ENCODE peak calls at places on chromosomes 1 and 21, in nine cellular contexts. Y is esophagus squamous epithelium; W is CD8-positive, alpha-beta T cell; K is left ventricle myocardium inferior; H is Caco-2; O is upper lobe of right lung; D is GM23338; V is BE2C; N is fibroblast of lung. U is an unnamed sample. For H3K4me1, the result is how much of the 10 kb centered on the place peaks cover.

GRCh38 chr1:205493241-205494085 is 11.0 kb upstream of the CDK18 start:
- DNase-seq in Y (no peak), W (no peak), K (no peak), H (no peak), O (no peak), D (no peak), V (peak), N (peak), U (peak)

GRCh38 chr1:4745560-4745959 is 91.2 kb downstream of the AJAP1 start:
- DNase-seq in Y (no peak), W (no peak), K (no peak), H (peak), O (no peak), D (no peak), V (no peak), N (no peak), U (no peak)

GRCh38 chr1:10031461-10031860 is 1.3 kb upstream of the UBE4B start:
- DNase-seq in Y (no peak), W (no peak), K (no peak), H (peak), O (no peak), D (no peak), V (no peak), N (no peak), U (no peak)

GRCh38 chr1:51175278-51175677 is 60.8 kb upstream of the RNF11 start:
- DNase-seq in Y (no peak), W (no peak), K (no peak), H (no peak), O (no peak), D (no peak), V (no peak), N (no peak), U (no peak)

GRCh38 chr1:71964188-71964587 is 318.2 kb downstream of the NEGR1 start:
- DNase-seq in Y (no peak), W (no peak), K (no peak), H (peak), O (no peak), D (peak), V (no peak), N (no peak), U (no peak)

GRCh38 chr1:20187103-20187812 is 940 bp upstream of the PLA2G2C start:
- DNase-seq in Y (no peak), W (no peak), K (no peak), H (no peak), O (no peak), D (peak), V (no peak), N (no peak), U (no peak)

GRCh38 chr1:94120983-94121382 is at the start of gene ABCA4:
- DNase-seq in Y (no peak), W (no peak), K (no peak), H (no peak), O (no peak), D (no peak), V (no peak), N (no peak), U (no peak)

GRCh38 chr1:93694039-93694438 is 12.4 kb upstream of the BCAR3 start:
- DNase-seq in Y (no peak), W (no peak), K (no peak), H (no peak), O (peak), D (no peak), V (no peak), N (no peak), U (peak)

GRCh38 chr1:116092752-116093489 is 18.3 kb upstream of the MAB21L3 start:
- DNase-seq in Y (no peak), W (no peak), K (no peak), H (no peak), O (no peak), D (no peak), V (no peak), N (no peak), U (no peak)

GRCh38 chr1:36276688-36277087 is 29.5 kb upstream of the SH3D21 start:
- DNase-seq in Y (no peak), W (no peak), K (no peak), H (no peak), O (no peak), D (no peak), V (no peak), N (no peak), U (no peak)

GRCh38 chr1:158087320-158087927 is 93.3 kb upstream of the CD1D start:
- DNase-seq in Y (no peak), W (no peak), K (peak), H (peak), O (no peak), D (peak), V (peak), N (peak), U (peak)

GRCh38 chr1:227318852-227319607 is 738 bp upstream of the CDC42BPA start:
- DNase-seq in Y (no peak), W (no peak), K (peak), H (peak), O (peak), D (peak), V (peak), N (peak), U (peak)

GRCh38 chr21:15445327-15445726 is 284.5 kb upstream of the USP25 start:
- DNase-seq in Y (no peak), W (no peak), K (no peak), H (no peak), O (no peak), D (peak), V (no peak), N (no peak), U (no peak)

GRCh38 chr1:210201671-210202070 is 30.9 kb upstream of the SERTAD4 start:
- DNase-seq in Y (no peak), W (no peak), K (no peak), H (no peak), O (no peak), D (no peak), V (no peak), N (no peak), U (no peak)

GRCh38 chr1:244545511-244545910 is 84.4 kb downstream of the CATSPERE start:
- DNase-seq in Y (no peak), W (no peak), K (no peak), H (no peak), O (no peak), D (no peak), V (no peak), N (peak), U (no peak)

GRCh38 chr1:185595835-185596667 is 138.1 kb upstream of the HMCN1 start:
- DNase-seq in Y (no peak), W (peak), K (no peak), H (peak), O (no peak), D (peak), V (peak), N (peak), U (no peak)

GRCh38 chr1:114660250-114660649 is 9.6 kb downstream of the DENND2C start:
- DNase-seq in Y (no peak), W (no peak), K (no peak), H (no peak), O (no peak), D (no peak), V (no peak), N (no peak), U (no peak)

GRCh38 chr1:93878501-93878888 is 511 bp downstream of the DNTTIP2 start:
- DNase-seq in Y (no peak), W (peak), K (peak), H (peak), O (peak), D (peak), V (no peak), N (peak), U (no peak)

GRCh38 chr1:155909894-155910293 is 1.3 kb downstream of the RIT1 start:
- DNase-seq in Y (no peak), W (no peak), K (no peak), H (no peak), O (no peak), D (no peak), V (no peak), N (peak), U (no peak)

GRCh38 chr1:221855156-221855555 is 113.3 kb upstream of the DUSP10 start:
- DNase-seq in Y (no peak), W (no peak), K (no peak), H (no peak), O (no peak), D (no peak), V (no peak), N (no peak), U (no peak)

GRCh38 chr1:230171337-230172015 is 104.4 kb downstream of the GALNT2 start:
- DNase-seq in Y (no peak), W (no peak), K (no peak), H (no peak), O (no peak), D (no peak), V (no peak), N (peak), U (no peak)

GRCh38 chr1:219432191-219432606 is 180.7 kb downstream of the ZC3H11B start:
- DNase-seq in Y (no peak), W (no peak), K (no peak), H (no peak), O (no peak), D (peak), V (no peak), N (no peak), U (no peak)

GRCh38 chr1:240575976-240576666 is 35.8 kb downstream of the GREM2 start:
- DNase-seq in Y (no peak), W (peak), K (no peak), H (no peak), O (no peak), D (peak), V (no peak), N (peak), U (no peak)

GRCh38 chr1:240515505-240515904 is 96.5 kb downstream of the GREM2 start:
- DNase-seq in Y (no peak), W (no peak), K (no peak), H (no peak), O (no peak), D (no peak), V (no peak), N (no peak), U (no peak)

GRCh38 chr1:225517697-225518096 is 89.9 kb upstream of the LBR start:
- DNase-seq in Y (no peak), W (no peak), K (no peak), H (no peak), O (no peak), D (no peak), V (no peak), N (no peak), U (no peak)

GRCh38 chr1:212482006-212482351 is 49.3 kb downstream of the NENF start:
- DNase-seq in Y (no peak), W (no peak), K (no peak), H (no peak), O (peak), D (no peak), V (no peak), N (peak), U (no peak)

GRCh38 chr1:44648514-44649250 is 25.6 kb downstream of the TMEM53 start:
- DNase-seq in Y (no peak), W (no peak), K (no peak), H (no peak), O (no peak), D (no peak), V (no peak), N (no peak), U (no peak)

GRCh38 chr1:216044538-216044937 is 378.7 kb downstream of the USH2A start:
- DNase-seq in Y (no peak), W (no peak), K (no peak), H (no peak), O (no peak), D (no peak), V (no peak), N (no peak), U (no peak)

GRCh38 chr1:208203848-208204609 is 40.2 kb downstream of the PLXNA2 start:
- DNase-seq in Y (no peak), W (no peak), K (no peak), H (no peak), O (no peak), D (no peak), V (no peak), N (peak), U (no peak)

GRCh38 chr1:112058815-112059450 is 69.5 kb upstream of the KCND3 start:
- DNase-seq in Y (no peak), W (no peak), K (no peak), H (peak), O (no peak), D (peak), V (no peak), N (no peak), U (no peak)

GRCh38 chr1:66919828-66920227 is 4.8 kb downstream of the DNAI4 start:
- DNase-seq in Y (no peak), W (no peak), K (no peak), H (no peak), O (no peak), D (no peak), V (no peak), N (no peak), U (no peak)

DNA sequence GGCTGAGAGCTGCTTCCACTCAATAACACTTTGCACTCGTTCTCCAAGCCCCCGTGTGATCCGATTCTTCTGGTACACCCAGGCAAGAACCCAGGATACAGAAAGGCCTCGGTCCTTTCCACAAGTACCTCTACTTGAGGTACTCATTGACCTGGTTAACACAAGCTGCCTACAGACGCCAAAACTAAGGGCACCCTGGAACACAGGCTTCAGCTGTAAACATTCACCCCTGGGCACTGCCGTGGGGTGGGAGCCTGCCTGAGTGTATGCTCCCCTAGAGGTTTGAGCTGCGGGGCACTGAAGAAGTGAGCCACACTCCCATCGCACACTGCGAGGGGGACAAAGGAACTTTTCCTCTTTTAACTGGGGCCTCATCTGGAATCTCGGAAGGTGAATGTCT is 30.5 kb downstream of the LRRC3 start:
- DNase-seq in Y (no peak), W (no peak), K (no peak), H (no peak), O (no peak), D (no peak), V (no peak), N (no peak), U (no peak)
- H3K4me3 ChIP-seq in Y (peak), W (no peak), K (peak), H (no peak), O (peak), D (peak), V (no peak), N (no peak), U (no peak)

GRCh38 chr1:202586018-202586821 is 124.0 kb downstream of the SYT2 start:
- DNase-seq in Y (no peak), W (no peak), K (no peak), H (no peak), O (no peak), D (no peak), V (peak), N (peak), U (peak)

GRCh38 chr1:202584707-202585590 is 125.3 kb downstream of the SYT2 start:
- DNase-seq in Y (no peak), W (no peak), K (no peak), H (no peak), O (no peak), D (no peak), V (no peak), N (no peak), U (no peak)

GRCh38 chr1:202587859-202588480 is 122.3 kb downstream of the SYT2 start:
- DNase-seq in Y (no peak), W (no peak), K (no peak), H (no peak), O (no peak), D (no peak), V (no peak), N (no peak), U (no peak)

GRCh38 chr1:202588644-202589189 is 121.5 kb downstream of the SYT2 start:
- DNase-seq in Y (no peak), W (no peak), K (no peak), H (no peak), O (no peak), D (no peak), V (no peak), N (no peak), U (no peak)

DNA sequence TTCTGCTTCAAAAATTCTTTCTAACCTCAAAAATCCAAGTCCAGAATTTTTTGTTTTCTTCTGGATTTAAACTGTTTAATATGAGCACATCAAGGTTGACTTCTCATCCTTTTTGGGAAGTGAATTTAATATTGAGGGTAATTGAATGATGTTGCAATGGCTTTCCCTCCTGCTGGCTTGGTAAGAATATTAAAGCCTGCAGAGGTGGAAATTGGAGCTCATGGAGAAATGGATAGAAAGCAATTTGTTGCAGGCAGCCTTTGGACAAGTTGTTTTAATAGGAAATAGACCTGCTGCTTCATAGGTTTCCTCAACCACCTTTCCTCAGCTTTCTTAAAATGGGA is 124.7 kb downstream of the SYT2 start:
- DNase-seq in Y (no peak), W (no peak), K (no peak), H (no peak), O (no peak), D (no peak), V (no peak), N (no peak), U (no peak)
- H3K4me1 ChIP-seq in Y (under half), W (under half), K (half or more), H (under half), O (under half), D (under half), V (half or more), N (under half), U (under half)

GRCh38 chr1:220810963-220811362 is 24.2 kb downstream of the MTARC1 start:
- DNase-seq in Y (no peak), W (no peak), K (no peak), H (no peak), O (no peak), D (no peak), V (no peak), N (no peak), U (no peak)
- TF ChIP-seq CTCF in Y (no peak), W (no peak), K (no peak), H (no peak), O (no peak), D (no peak), V (peak), N (no peak), U (no peak)

DNA sequence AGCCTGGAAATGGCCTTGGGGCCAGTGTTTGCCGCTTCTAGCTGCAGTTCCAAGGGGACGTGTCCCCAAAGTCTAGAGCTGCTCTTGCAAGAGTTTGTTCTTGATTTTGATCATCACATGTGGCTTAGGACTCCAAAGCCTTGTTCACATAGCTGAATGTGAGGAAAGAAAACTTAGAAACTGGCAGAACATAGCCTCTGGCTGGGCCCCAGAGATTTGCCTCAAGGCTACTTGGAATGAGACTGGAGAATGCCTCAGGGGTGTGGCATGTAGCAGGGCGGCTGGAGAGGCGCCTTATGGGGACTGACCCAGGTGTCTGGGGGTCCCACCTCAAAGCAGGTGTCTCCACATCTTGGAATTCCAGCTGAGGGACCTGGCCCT is 2.3 kb downstream of the PDXK start:
- DNase-seq in Y (no peak), W (no peak), K (no peak), H (no peak), O (no peak), D (no peak), V (no peak), N (no peak), U (no peak)
- H3K4me3 ChIP-seq in Y (no peak), W (no peak), K (peak), H (peak), O (peak), D (no peak), V (no peak), N (no peak), U (peak)

DNA sequence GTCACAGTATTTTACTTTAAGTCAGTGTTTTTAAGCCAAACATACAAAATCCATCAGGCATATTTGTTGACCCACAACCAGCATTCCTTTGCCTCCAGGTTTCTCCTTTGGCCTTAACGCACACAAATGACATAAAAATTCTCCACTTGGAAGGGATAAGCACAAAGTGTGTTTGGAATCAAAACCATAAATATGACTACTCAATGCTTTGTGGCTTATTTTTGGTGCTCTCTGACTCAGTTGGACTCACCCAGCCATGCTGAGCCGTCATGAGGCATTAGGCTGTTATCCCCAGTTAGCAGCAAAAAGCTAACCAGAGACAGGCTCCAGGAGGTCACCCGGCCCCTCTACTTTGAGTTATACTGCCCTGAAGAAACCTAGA is 948 bp downstream of the PRUNE1 start:
- DNase-seq in Y (no peak), W (no peak), K (no peak), H (no peak), O (no peak), D (no peak), V (no peak), N (peak), U (no peak)
- H3K4me1 ChIP-seq in Y (under half), W (half or more), K (half or more), H (under half), O (half or more), D (under half), V (under half), N (under half), U (half or more)

GRCh38 chr1:25062621-25063255 is 132.7 kb upstream of the RUNX3 start:
- DNase-seq in Y (no peak), W (no peak), K (no peak), H (no peak), O (peak), D (no peak), V (no peak), N (no peak), U (no peak)
- TF ChIP-seq CTCF in Y (no peak), W (no peak), K (no peak), H (no peak), O (no peak), D (no peak), V (no peak), N (no peak), U (no peak)

GRCh38 chr21:33266784-33267135 is 593 bp downstream of the IL10RB start:
- DNase-seq in Y (no peak), W (no peak), K (peak), H (no peak), O (peak), D (no peak), V (no peak), N (no peak), U (peak)
- H3K4me3 ChIP-seq in Y (peak), W (peak), K (peak), H (peak), O (peak), D (peak), V (peak), N (peak), U (peak)

GRCh38 chr1:206725053-206725963 is 40.6 kb downstream of the MAPKAPK2 start:
- DNase-seq in Y (no peak), W (peak), K (no peak), H (peak), O (peak), D (peak), V (peak), N (peak), U (no peak)
- H3K4me1 ChIP-seq in Y (under half), W (under half), K (half or more), H (under half), O (under half), D (under half), V (under half), N (under half), U (half or more)